ENCODE peak calls at places on chromosomes 3 and 15, in seven cellular contexts. E, O, V, U, I, Y and J are unnamed samples.

GRCh38 chr15:62565620-62566019 is 400.5 kb upstream of the C2CD4B start:
- DNase-seq in E (no peak), O (no peak), V (no peak), U (no peak), I (no peak), Y (no peak), J (no peak)

GRCh38 chr3:140176526-140176925 is 241.5 kb downstream of the CLSTN2 start:
- DNase-seq in E (no peak), O (peak; percentile 14), V (no peak), U (no peak), I (no peak), Y (no peak), J (no peak)

GRCh38 chr3:115113367-115113766 is 33.7 kb downstream of the ZBTB20 start:
- DNase-seq in E (peak; percentile 6), O (peak; percentile 87), V (no peak), U (no peak), I (no peak), Y (no peak), J (no peak)

GRCh38 chr3:51992017-51992682 is 3.5 kb downstream of the RPL29 start:
- DNase-seq in E (no peak), O (no peak), V (no peak), U (no peak), I (no peak), Y (no peak), J (no peak)

GRCh38 chr3:172673210-172673679 is 37.6 kb downstream of the NCEH1 start:
- DNase-seq in E (no peak), O (peak; percentile 83), V (no peak), U (peak; percentile 82), I (peak; percentile 89), Y (peak; percentile 71), J (peak; percentile 42)

GRCh38 chr3:149258298-149258697 is 36.7 kb upstream of the CP start:
- DNase-seq in E (no peak), O (peak; percentile 50), V (no peak), U (no peak), I (no peak), Y (peak; percentile 26), J (no peak)

GRCh38 chr3:183291511-183292031 is 38.5 kb downstream of the B3GNT5 start:
- DNase-seq in E (no peak), O (peak; percentile 71), V (no peak), U (no peak), I (no peak), Y (no peak), J (no peak)

GRCh38 chr3:188899887-188900286 is 271.9 kb upstream of the TPRG1 start:
- DNase-seq in E (no peak), O (no peak), V (no peak), U (no peak), I (peak; percentile 56), Y (no peak), J (no peak)

GRCh38 chr15:42144841-42145375 is 11.5 kb downstream of the PLA2G4F start:
- DNase-seq in E (no peak), O (no peak), V (no peak), U (no peak), I (no peak), Y (no peak), J (no peak)

GRCh38 chr15:29087521-29088285 is 181.9 kb downstream of the NSMCE3 start:
- DNase-seq in E (no peak), O (no peak), V (no peak), U (no peak), I (no peak), Y (no peak), J (no peak)

GRCh38 chr3:194058189-194058571 is 77.8 kb upstream of the HES1 start:
- DNase-seq in E (no peak), O (peak; percentile 40), V (peak; percentile 70), U (peak; percentile 55), I (peak; percentile 79), Y (peak; percentile 48), J (peak; percentile 63)

GRCh38 chr3:55271549-55271948 is 215.6 kb downstream of the WNT5A start:
- DNase-seq in E (no peak), O (no peak), V (no peak), U (no peak), I (no peak), Y (no peak), J (no peak)

GRCh38 chr3:186097663-186098451 is 11.0 kb downstream of the ETV5 start:
- DNase-seq in E (no peak), O (peak; percentile 94), V (no peak), U (no peak), I (peak; percentile 86), Y (peak; percentile 70), J (no peak)

GRCh38 chr3:172679599-172679998 is 31.3 kb downstream of the NCEH1 start:
- DNase-seq in E (no peak), O (no peak), V (no peak), U (no peak), I (no peak), Y (no peak), J (no peak)

GRCh38 chr3:196666001-196666867 is 26.7 kb downstream of the NRROS start:
- DNase-seq in E (no peak), O (peak; percentile 73), V (no peak), U (no peak), I (no peak), Y (no peak), J (no peak)

GRCh38 chr3:72892870-72893269 is 5.0 kb downstream of the GXYLT2 start:
- DNase-seq in E (no peak), O (peak; percentile 38), V (no peak), U (peak; percentile 35), I (peak; percentile 24), Y (peak; percentile 19), J (no peak)

GRCh38 chr3:119098620-119099222 is 47.2 kb upstream of the TEX55 start:
- DNase-seq in E (peak; percentile 3), O (peak; percentile 58), V (no peak), U (peak; percentile 36), I (no peak), Y (peak; percentile 33), J (peak; percentile 38)

DNA sequence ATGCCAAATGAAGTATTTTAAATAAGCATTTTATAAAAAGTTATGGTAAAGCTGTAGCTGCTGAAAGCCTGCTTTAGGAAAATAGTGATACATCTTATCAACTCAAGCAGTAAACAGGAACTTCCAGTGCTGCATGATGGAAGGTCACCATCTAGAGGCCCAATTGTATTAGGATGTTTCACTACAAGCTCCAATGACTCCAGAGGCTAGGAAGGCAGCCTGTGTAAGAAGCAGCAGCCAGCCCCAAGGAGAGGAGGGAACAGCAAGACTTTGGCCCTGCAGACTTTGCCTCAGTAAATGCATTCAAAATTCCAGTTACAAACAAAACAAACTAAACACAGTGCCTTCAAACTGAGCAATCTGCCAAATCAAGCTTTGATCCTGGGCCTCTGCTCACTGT is 32.1 kb downstream of the ILDR1 start:
- DNase-seq in E (no peak), O (peak; percentile 32), V (no peak), U (no peak), I (no peak), Y (no peak), J (no peak)
- TF ChIP-seq CTCF in E (no peak), O (no peak), V (no peak), U (no peak), I (no peak), Y (no peak), J (no peak)

GRCh38 chr15:89776274-89777072 is at the start of gene MESP2:
- DNase-seq in E (no peak), O (peak; percentile 84), V (peak; percentile 73), U (peak; percentile 85), I (peak; percentile 85), Y (peak; percentile 83), J (peak; percentile 94)
- TF ChIP-seq CTCF in E (peak; percentile 44), O (peak; percentile 29), V (peak; percentile 34), U (peak; percentile 9), I (no peak), Y (peak; percentile 27), J (no peak)

GRCh38 chr3:150370129-150370602 is 37.9 kb upstream of the TSC22D2 start:
- DNase-seq in E (peak; percentile 91), O (peak; percentile 93), V (no peak), U (no peak), I (peak; percentile 45), Y (no peak), J (no peak)
- TF ChIP-seq CTCF in E (peak; percentile 37), O (peak; percentile 24), V (no peak), U (no peak), I (no peak), Y (no peak), J (no peak)

GRCh38 chr15:88491158-88491557 is 23.6 kb downstream of the MRPS11 start:
- DNase-seq in E (no peak), O (no peak), V (no peak), U (no peak), I (peak; percentile 29), Y (no peak), J (no peak)

GRCh38 chr15:88490036-88490435 is 22.5 kb downstream of the MRPS11 start:
- DNase-seq in E (no peak), O (no peak), V (no peak), U (no peak), I (no peak), Y (no peak), J (no peak)

GRCh38 chr15:88487796-88488523 is 20.5 kb downstream of the MRPS11 start:
- DNase-seq in E (no peak), O (no peak), V (no peak), U (no peak), I (no peak), Y (no peak), J (no peak)

GRCh38 chr15:88487176-88487795 is 19.8 kb downstream of the MRPS11 start:
- DNase-seq in E (no peak), O (no peak), V (no peak), U (no peak), I (no peak), Y (no peak), J (no peak)

GRCh38 chr15:88489321-88489720 is 21.8 kb downstream of the MRPS11 start:
- DNase-seq in E (no peak), O (no peak), V (no peak), U (no peak), I (no peak), Y (no peak), J (no peak)
- TF ChIP-seq CTCF in E (no peak), O (no peak), V (peak; percentile 3), U (no peak), I (no peak), Y (no peak), J (no peak)

GRCh38 chr15:78396976-78397375 is 41.0 kb upstream of the IREB2 start:
- DNase-seq in E (no peak), O (peak; percentile 38), V (no peak), U (no peak), I (peak; percentile 83), Y (no peak), J (no peak)
- TF ChIP-seq CTCF in E (peak; percentile 25), O (peak; percentile 26), V (peak; percentile 43), U (no peak), I (peak; percentile 52), Y (no peak), J (no peak)

GRCh38 chr3:128590948-128591347 is 59.7 kb downstream of the RPN1 start:
- DNase-seq in E (no peak), O (no peak), V (no peak), U (no peak), I (no peak), Y (no peak), J (no peak)
- TF ChIP-seq CTCF in E (no peak), O (no peak), V (peak; percentile 16), U (no peak), I (no peak), Y (no peak), J (no peak)